ENCODE peak calls at places on chromosomes 7 and 10, in six cellular contexts. G is fibroblast of lung; C is H9; S is ovary; U is CD8-positive, alpha-beta memory T cell; R is tibial artery. L is an unnamed sample.

GRCh38 chr10:132650611-132651250 is 113.1 kb downstream of the INPP5A start:
- DNase-seq in G (no peak), C (no peak), S (no peak), U (no peak), R (no peak), L (no peak)

GRCh38 chr7:34357946-34358345 is 300.1 kb upstream of the NPSR1 start:
- DNase-seq in G (no peak), C (no peak), S (no peak), U (no peak), R (no peak), L (no peak)

GRCh38 chr10:72014785-72015480 is 50.7 kb downstream of the CHST3 start:
- DNase-seq in G (no peak), C (no peak), S (no peak), U (no peak), R (no peak), L (no peak)

GRCh38 chr7:103934508-103934907 is 55.0 kb downstream of the RELN start:
- DNase-seq in G (no peak), C (no peak), S (no peak), U (no peak), R (no peak), L (no peak)

GRCh38 chr10:91154842-91155241 is 65.6 kb upstream of the PCGF5 start:
- DNase-seq in G (no peak), C (no peak), S (no peak), U (no peak), R (no peak), L (no peak)

GRCh38 chr10:71740069-71740468 is 20.5 kb upstream of the C10orf105 start:
- DNase-seq in G (peak; percentile 46), C (no peak), S (no peak), U (no peak), R (peak; percentile 68), L (no peak)

GRCh38 chr7:65463184-65463583 is 89.5 kb downstream of the ZNF92 start:
- DNase-seq in G (peak; percentile 40), C (no peak), S (no peak), U (no peak), R (no peak), L (no peak)

GRCh38 chr10:23294638-23295247 is 49.9 kb downstream of the C10orf67 start:
- DNase-seq in G (no peak), C (no peak), S (no peak), U (no peak), R (no peak), L (no peak)

GRCh38 chr7:94182066-94182465 is 177.9 kb upstream of the BET1 start:
- DNase-seq in G (peak; percentile 92), C (no peak), S (no peak), U (no peak), R (no peak), L (peak; percentile 37)

GRCh38 chr7:158695726-158696452 is 8.7 kb downstream of the NCAPG2 start:
- DNase-seq in G (peak; percentile 78), C (peak; percentile 33), S (peak; percentile 62), U (peak; percentile 19), R (peak; percentile 76), L (peak; percentile 66)

GRCh38 chr10:113071446-113071845 is 121.4 kb downstream of the TCF7L2 start:
- DNase-seq in G (peak; percentile 76), C (no peak), S (peak; percentile 65), U (no peak), R (peak; percentile 57), L (no peak)

GRCh38 chr10:99328579-99329237 is 448 bp upstream of the CNNM1 start:
- DNase-seq in G (no peak), C (no peak), S (no peak), U (no peak), R (no peak), L (no peak)

GRCh38 chr7:1758417-1758858 is 88.4 kb downstream of the ELFN1 start:
- DNase-seq in G (peak; percentile 37), C (peak; percentile 58), S (no peak), U (no peak), R (no peak), L (peak; percentile 56)

GRCh38 chr10:95728535-95728934 is 27.4 kb upstream of the ENTPD1 start:
- DNase-seq in G (no peak), C (no peak), S (no peak), U (no peak), R (no peak), L (no peak)

GRCh38 chr7:92423646-92424045 is 23.6 kb upstream of the GATAD1 start:
- DNase-seq in G (no peak), C (no peak), S (no peak), U (no peak), R (no peak), L (no peak)

GRCh38 chr7:155477469-155477868 is 19.5 kb downstream of the EN2 start:
- DNase-seq in G (no peak), C (no peak), S (no peak), U (no peak), R (no peak), L (no peak)

GRCh38 chr10:27819781-27820531 is 74.3 kb upstream of the MKX start:
- DNase-seq in G (peak; percentile 89), C (no peak), S (peak; percentile 52), U (no peak), R (no peak), L (peak; percentile 8)

GRCh38 chr10:21510218-21511070 is 15.0 kb downstream of the SKIDA1 start:
- DNase-seq in G (peak; percentile 35), C (no peak), S (peak; percentile 62), U (no peak), R (no peak), L (no peak)

GRCh38 chr10:124032982-124033886 is 60.2 kb downstream of the CHST15 start:
- DNase-seq in G (peak; percentile 93), C (no peak), S (peak; percentile 59), U (no peak), R (no peak), L (no peak)

GRCh38 chr7:103962070-103962469 is 27.4 kb downstream of the RELN start:
- DNase-seq in G (no peak), C (no peak), S (no peak), U (no peak), R (no peak), L (no peak)

GRCh38 chr10:74593470-74593869 is 232.9 kb upstream of the KAT6B start:
- DNase-seq in G (peak; percentile 42), C (no peak), S (no peak), U (no peak), R (no peak), L (no peak)

GRCh38 chr10:22455068-22455467 is 109.8 kb downstream of the SPAG6 start:
- DNase-seq in G (no peak), C (no peak), S (no peak), U (no peak), R (no peak), L (no peak)

GRCh38 chr7:70097639-70098038 is 499.4 kb downstream of the AUTS2 start:
- DNase-seq in G (no peak), C (no peak), S (no peak), U (no peak), R (no peak), L (peak; percentile 28)

GRCh38 chr10:27390681-27391080 is 113.4 kb upstream of the RAB18 start:
- DNase-seq in G (no peak), C (no peak), S (no peak), U (no peak), R (no peak), L (no peak)

GRCh38 chr10:103620891-103621777 is 127.6 kb downstream of the NEURL1 start:
- DNase-seq in G (no peak), C (no peak), S (no peak), U (no peak), R (no peak), L (no peak)

GRCh38 chr7:12518920-12519681 is 51.4 kb upstream of the SCIN start:
- DNase-seq in G (peak; percentile 7), C (peak; percentile 75), S (no peak), U (no peak), R (no peak), L (peak; percentile 31)

GRCh38 chr7:32892521-32893224 is 1.1 kb upstream of the KBTBD2 start:
- DNase-seq in G (peak; percentile 64), C (peak; percentile 46), S (peak; percentile 65), U (peak; percentile 16), R (peak; percentile 48), L (peak; percentile 70)

GRCh38 chr7:25208525-25209221 is 19.6 kb downstream of the NPVF start:
- DNase-seq in G (no peak), C (no peak), S (no peak), U (no peak), R (no peak), L (no peak)

GRCh38 chr7:135758531-135758932 is 9.9 kb upstream of the FAM180A start:
- DNase-seq in G (peak; percentile 89), C (peak; percentile 44), S (peak; percentile 38), U (no peak), R (no peak), L (peak; percentile 20)

DNA sequence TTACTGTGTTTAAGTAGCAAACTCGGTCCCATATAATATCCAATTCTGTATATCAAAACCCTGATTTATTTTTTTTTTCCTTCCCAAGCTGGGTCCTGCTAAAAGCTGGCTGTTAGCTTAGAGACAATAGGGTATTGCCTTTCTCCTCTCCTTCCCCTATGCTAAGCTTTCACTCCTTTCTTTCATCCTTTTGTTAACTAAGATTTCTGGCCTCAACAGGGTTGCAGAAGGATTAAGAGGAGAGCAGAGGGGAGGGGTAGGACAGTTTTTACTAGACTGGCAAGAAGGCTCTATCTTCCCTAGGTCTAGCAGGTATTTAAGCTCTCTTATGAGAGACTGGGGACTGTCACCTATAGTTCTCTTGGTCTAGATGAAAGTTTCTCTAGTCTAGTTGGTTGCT is 229.2 kb downstream of the KCND2 start:
- DNase-seq in G (no peak), C (no peak), S (no peak), U (no peak), R (no peak), L (no peak)
- H3K27ac ChIP-seq in G (no peak overlapping the region), C (no peak overlapping the region), S (no peak overlapping the region), U (no peak overlapping the region), R (no peak overlapping the region), L (no peak overlapping the region)

DNA sequence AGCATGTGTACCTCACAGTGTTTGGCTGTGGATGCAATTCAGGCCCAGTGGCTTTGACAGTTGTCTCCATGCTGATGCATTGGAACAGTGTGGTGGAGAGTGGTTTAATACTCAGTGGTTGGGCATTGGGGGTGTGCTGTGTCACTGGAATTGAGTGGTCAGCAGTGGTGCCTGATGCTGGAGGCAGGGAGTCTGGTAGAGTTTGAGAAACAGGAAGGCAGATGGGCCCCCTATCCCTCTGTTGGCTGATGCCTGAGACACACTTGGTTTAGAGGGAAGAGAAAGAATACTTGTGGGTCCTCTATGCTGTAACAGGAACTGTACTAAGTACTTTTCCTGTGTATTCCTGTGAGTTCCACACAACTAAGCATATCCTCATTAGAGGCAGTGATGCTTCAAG is 55.4 kb downstream of the EEPD1 start:
- DNase-seq in G (peak; percentile 54), C (no peak), S (no peak), U (no peak), R (no peak), L (no peak)
- H3K27ac ChIP-seq in G (no peak overlapping the region), C (no peak overlapping the region), S (peak overlapping the region; percentile 21), U (no peak overlapping the region), R (peak overlapping the region; percentile 66), L (no peak overlapping the region)

GRCh38 chr10:8179081-8179480 is 124.6 kb downstream of the GATA3 start:
- DNase-seq in G (no peak), C (no peak), S (no peak), U (no peak), R (no peak), L (no peak)
- H3K27ac ChIP-seq in G (no peak overlapping the region), C (no peak overlapping the region), S (no peak overlapping the region), U (no peak overlapping the region), R (no peak overlapping the region), L (no peak overlapping the region)

DNA sequence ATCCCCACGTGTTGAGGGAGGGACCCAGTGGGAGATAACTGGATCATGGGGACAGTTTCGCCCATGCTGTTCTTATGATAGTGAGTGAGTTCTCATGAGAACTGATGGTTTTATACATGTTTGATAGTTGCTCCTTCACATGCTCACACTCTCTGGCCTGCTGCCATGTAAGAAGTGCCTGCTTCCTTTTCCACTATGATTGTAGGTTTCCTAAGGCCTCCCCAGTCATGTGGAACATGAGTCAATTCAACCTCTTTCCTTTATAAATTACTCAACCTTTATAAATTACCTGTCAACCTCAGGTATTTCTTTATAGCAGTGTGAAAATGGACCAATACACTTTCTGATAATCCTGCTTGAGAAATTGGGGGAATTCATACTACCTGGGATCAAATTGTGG is 80.2 kb downstream of the ZNF37A start:
- DNase-seq in G (no peak), C (no peak), S (no peak), U (no peak), R (no peak), L (no peak)
- H3K27ac ChIP-seq in G (no peak overlapping the region), C (no peak overlapping the region), S (no peak overlapping the region), U (no peak overlapping the region), R (no peak overlapping the region), L (no peak overlapping the region)

L was measured in SJCRH30.